ENCODE peak calls at places on chromosomes 11 and 22, in seven cellular contexts. P is neuronal stem cell, O is IMR-90, R is mesendoderm, T is H9, J is mesenchymal stem cell, S is H1. U is an unnamed sample.

GRCh38 chr11:32210601-32211000 is 119.7 kb downstream of the RCN1 start:
- DNase-seq in P (no peak), O (peak), R (no peak), T (no peak), J (peak), S (no peak), U (no peak)

GRCh38 chr11:66692446-66692845 is 14.8 kb upstream of the RBM4B start:
- DNase-seq in P (no peak), O (no peak), R (no peak), T (no peak), J (no peak), S (no peak), U (no peak)

GRCh38 chr11:65448418-65449196 is 26.0 kb downstream of the NEAT1 start:
- DNase-seq in P (no peak), O (peak), R (peak), T (peak), J (peak), S (no peak), U (peak)

GRCh38 chr11:102410382-102410784 is 42.2 kb downstream of the TMEM123 start:
- DNase-seq in P (no peak), O (peak), R (peak), T (no peak), J (peak), S (no peak), U (no peak)

GRCh38 chr11:8235925-8236324 is 27.8 kb downstream of the LMO1 start:
- DNase-seq in P (no peak), O (no peak), R (no peak), T (no peak), J (no peak), S (no peak), U (no peak)

GRCh38 chr22:25488244-25489020 is 76.0 kb upstream of the GRK3 start:
- DNase-seq in P (no peak), O (peak), R (no peak), T (no peak), J (peak), S (no peak), U (no peak)

GRCh38 chr11:63667993-63668392 is 3.2 kb downstream of the ATL3 start:
- DNase-seq in P (no peak), O (peak), R (peak), T (no peak), J (peak), S (no peak), U (peak)

GRCh38 chr11:1085440-1086170 is 10.9 kb downstream of the MUC2 start:
- DNase-seq in P (no peak), O (no peak), R (no peak), T (no peak), J (no peak), S (no peak), U (no peak)

GRCh38 chr11:68313574-68314202 is 1.3 kb downstream of the LRP5 start:
- DNase-seq in P (no peak), O (peak), R (no peak), T (peak), J (peak), S (no peak), U (no peak)

GRCh38 chr22:39188809-39189208 is 36.3 kb upstream of the CBX7 start:
- DNase-seq in P (no peak), O (no peak), R (no peak), T (no peak), J (no peak), S (no peak), U (no peak)

GRCh38 chr22:25900880-25901279 is 158.9 kb downstream of the MYO18B start:
- DNase-seq in P (no peak), O (no peak), R (peak), T (no peak), J (no peak), S (no peak), U (no peak)

GRCh38 chr22:38454011-38454360 is 1.0 kb downstream of the KCNJ4 start:
- DNase-seq in P (no peak), O (no peak), R (no peak), T (no peak), J (no peak), S (no peak), U (no peak)

GRCh38 chr11:47941907-47942558 is 38.3 kb upstream of the PTPRJ start:
- DNase-seq in P (no peak), O (no peak), R (peak), T (no peak), J (no peak), S (no peak), U (no peak)

GRCh38 chr22:27210111-27210739 is 552.8 kb downstream of the MIAT start:
- DNase-seq in P (no peak), O (no peak), R (no peak), T (peak), J (no peak), S (no peak), U (no peak)

GRCh38 chr11:122758974-122759373 is 79.3 kb upstream of the CRTAM start:
- DNase-seq in P (no peak), O (peak), R (no peak), T (no peak), J (no peak), S (no peak), U (no peak)

GRCh38 chr22:30582788-30583575 is 8.5 kb upstream of the GAL3ST1 start:
- DNase-seq in P (no peak), O (no peak), R (no peak), T (no peak), J (no peak), S (no peak), U (no peak)

GRCh38 chr11:78549624-78550409 is 24.8 kb downstream of the NARS2 start:
- DNase-seq in P (no peak), O (no peak), R (peak), T (no peak), J (no peak), S (no peak), U (peak)

GRCh38 chr11:66467034-66467659 is 442 bp downstream of the PELI3 start:
- DNase-seq in P (peak), O (peak), R (peak), T (no peak), J (peak), S (no peak), U (peak)

GRCh38 chr11:134376150-134376921 is 35.7 kb downstream of the B3GAT1 start:
- DNase-seq in P (no peak), O (no peak), R (no peak), T (no peak), J (no peak), S (no peak), U (no peak)

GRCh38 chr22:27139935-27140493 is 482.6 kb downstream of the MIAT start:
- DNase-seq in P (no peak), O (peak), R (no peak), T (no peak), J (peak), S (no peak), U (no peak)

GRCh38 chr11:23586188-23586587 is 725.9 kb upstream of the CCDC179 start:
- DNase-seq in P (no peak), O (peak), R (no peak), T (no peak), J (no peak), S (no peak), U (no peak)

GRCh38 chr22:44032126-44032730 is 8.1 kb downstream of the PARVB start:
- DNase-seq in P (no peak), O (peak), R (no peak), T (no peak), J (no peak), S (no peak), U (no peak)

GRCh38 chr11:65801153-65801987 is 14.5 kb downstream of the OVOL1 start:
- DNase-seq in P (no peak), O (no peak), R (no peak), T (no peak), J (no peak), S (no peak), U (no peak)

GRCh38 chr11:128476729-128477128 is 110.6 kb downstream of the ETS1 start:
- DNase-seq in P (no peak), O (no peak), R (peak), T (no peak), J (no peak), S (no peak), U (peak)

GRCh38 chr11:59551651-59552521 is 40.5 kb downstream of the OR4D9 start:
- DNase-seq in P (peak), O (peak), R (peak), T (peak), J (peak), S (no peak), U (peak)

GRCh38 chr11:106281455-106282173 is 204.2 kb downstream of the AASDHPPT start:
- DNase-seq in P (no peak), O (peak), R (no peak), T (no peak), J (peak), S (no peak), U (no peak)

GRCh38 chr11:118439656-118440055 is 3.4 kb downstream of the KMT2A start:
- DNase-seq in P (no peak), O (no peak), R (no peak), T (no peak), J (no peak), S (no peak), U (no peak)

GRCh38 chr11:12092714-12093113 is 17.7 kb upstream of the MICAL2 start:
- DNase-seq in P (no peak), O (no peak), R (peak), T (peak), J (no peak), S (no peak), U (no peak)
- H4K8ac ChIP-seq in P (no peak), O (no peak), R (no peak), T (no peak), J (no peak), S (no peak), U (no peak)

DNA sequence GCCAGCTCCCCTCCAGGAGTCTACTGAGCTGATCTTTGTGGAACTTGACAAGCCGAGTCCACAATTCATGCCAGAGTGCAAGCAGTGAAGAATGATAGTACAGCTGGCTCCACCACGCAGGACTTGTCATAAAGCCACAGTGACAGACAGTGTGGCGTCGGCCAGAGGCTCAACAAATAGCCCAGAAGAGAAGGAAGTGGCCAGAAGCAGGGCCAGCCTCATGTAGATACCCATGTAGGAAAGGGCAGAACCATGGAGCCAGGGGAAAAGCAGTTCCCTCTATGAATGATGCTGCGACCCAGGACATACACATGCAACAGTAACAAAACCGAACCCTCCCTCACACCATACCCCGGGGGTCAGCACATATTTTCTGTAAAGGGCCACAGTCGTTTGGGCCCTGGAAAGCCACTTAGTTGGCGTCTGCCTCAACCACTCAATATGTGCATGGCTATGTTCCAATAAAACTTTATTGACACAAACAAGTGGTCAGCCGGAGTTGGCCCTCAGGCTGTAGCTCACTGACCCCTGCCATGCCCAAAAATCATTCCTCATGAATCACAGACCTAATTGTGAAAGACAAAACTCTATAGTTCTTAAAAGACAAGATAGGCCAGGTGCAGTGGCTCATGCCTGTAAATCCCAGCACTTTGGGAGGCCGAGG is 161.4 kb downstream of the BRD1 start:
- DNase-seq in P (no peak), O (no peak), R (no peak), T (peak), J (no peak), S (peak), U (no peak)
- H2BK5ac ChIP-seq in P (no peak), O (no peak), R (no peak), T (no peak), J (no peak), S (no peak), U (no peak)

GRCh38 chr11:120020981-120021380 is 116.9 kb downstream of the TRIM29 start:
- DNase-seq in P (no peak), O (no peak), R (no peak), T (no peak), J (no peak), S (no peak), U (no peak)
- H3K4ac ChIP-seq in P (no peak), O (no peak), R (no peak), T (no peak), J (no peak), S (no peak), U (no peak)

GRCh38 chr11:70625921-70626518 is 227.7 kb downstream of the CTTN start:
- DNase-seq in P (no peak), O (no peak), R (peak), T (no peak), J (no peak), S (no peak), U (no peak)

GRCh38 chr11:70625051-70625450 is 226.7 kb downstream of the CTTN start:
- DNase-seq in P (no peak), O (no peak), R (no peak), T (no peak), J (no peak), S (no peak), U (no peak)

GRCh38 chr11:70628881-70629844 is 230.8 kb downstream of the CTTN start:
- DNase-seq in P (no peak), O (no peak), R (no peak), T (no peak), J (no peak), S (no peak), U (no peak)

GRCh38 chr11:70628176-70628860 is 230.0 kb downstream of the CTTN start:
- DNase-seq in P (no peak), O (no peak), R (no peak), T (no peak), J (no peak), S (no peak), U (no peak)

GRCh38 chr11:70627219-70627618 is 228.9 kb downstream of the CTTN start:
- DNase-seq in P (no peak), O (no peak), R (no peak), T (no peak), J (no peak), S (no peak), U (no peak)
- H4K8ac ChIP-seq in P (no peak), O (no peak), R (no peak), T (no peak), J (no peak), S (no peak), U (no peak)

DNA sequence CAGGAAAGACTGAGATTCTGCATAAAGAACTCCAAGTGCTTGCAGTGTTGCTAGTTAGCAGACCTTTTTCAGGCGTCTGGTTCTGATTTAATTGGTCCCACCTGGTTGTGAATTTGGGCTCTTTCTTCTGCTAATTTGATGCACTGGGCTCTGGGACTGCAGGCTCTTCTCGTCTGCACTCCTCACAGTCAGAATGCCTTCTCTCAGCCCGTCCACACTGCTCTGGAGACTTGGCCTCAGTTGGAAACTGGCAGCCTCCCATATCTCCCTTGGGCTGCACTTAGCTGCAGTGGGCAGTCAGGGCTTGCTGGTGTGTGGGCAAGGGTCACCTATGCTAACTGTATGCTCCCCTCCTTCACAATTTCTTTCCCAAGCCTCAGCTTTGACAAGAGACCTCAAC is 1.5 kb downstream of the TRIM6 start:
- DNase-seq in P (no peak), O (no peak), R (no peak), T (peak), J (no peak), S (no peak), U (no peak)
- H2BK5ac ChIP-seq in P (no peak), O (no peak), R (no peak), T (no peak), J (no peak), S (peak), U (no peak)

DNA sequence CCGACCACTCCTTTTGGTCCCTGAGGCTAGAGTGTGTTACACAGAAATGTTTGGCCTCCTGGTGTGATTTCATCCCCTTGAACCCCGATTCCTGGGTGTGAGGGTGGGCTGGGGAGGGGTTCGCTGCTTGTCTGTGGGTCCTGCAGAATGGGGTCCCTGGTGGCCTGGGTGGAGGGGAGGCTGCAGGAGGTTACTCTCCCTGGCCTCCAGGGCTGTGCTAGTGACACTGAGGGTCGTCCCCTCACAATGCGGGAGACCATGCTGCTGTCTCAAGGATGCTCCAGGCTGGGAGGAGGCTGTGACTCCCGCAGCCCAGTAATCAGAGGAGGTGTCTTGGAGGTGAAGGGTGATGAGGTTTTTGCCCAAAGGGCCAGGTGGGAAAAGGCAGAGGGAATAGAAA is 17.0 kb upstream of the OMP start:
- DNase-seq in P (no peak), O (no peak), R (no peak), T (no peak), J (no peak), S (no peak), U (no peak)
- H3K4ac ChIP-seq in P (no peak), O (no peak), R (no peak), T (no peak), J (no peak), S (no peak), U (no peak)